ENCODE peak calls at places on chromosome 2, in four cellular contexts. One of them, this sample, is unnamed.

GRCh38 chr2:160353166-160353565 is 140.4 kb downstream of the RBMS1 start:
- DNase-seq in K562: no peak
- DNase-seq in HCT116: no peak
- DNase-seq in SK-N-SH: no peak
- DNase-seq in this sample: peak; percentile 3

GRCh38 chr2:168245074-168245825 is 2.1 kb downstream of the STK39 start:
- DNase-seq in K562: no peak
- DNase-seq in HCT116: no peak
- DNase-seq in SK-N-SH: no peak
- DNase-seq in this sample: no peak

GRCh38 chr2:113700186-113700841 is 56.1 kb downstream of the SLC35F5 start:
- DNase-seq in SK-N-SH: peak; percentile 57
- DNase-seq in HCT116: no peak
- DNase-seq in K562: peak; percentile 72
- DNase-seq in this sample: no peak

GRCh38 chr2:36058076-36058475 is 297.5 kb upstream of the CRIM1 start:
- DNase-seq in HCT116: no peak
- DNase-seq in SK-N-SH: no peak
- DNase-seq in K562: no peak
- DNase-seq in this sample: no peak

GRCh38 chr2:231111987-231112386 is 12.9 kb downstream of the HTR2B start:
- DNase-seq in SK-N-SH: no peak
- DNase-seq in K562: no peak
- DNase-seq in HCT116: no peak
- DNase-seq in this sample: no peak

GRCh38 chr2:11750422-11750821 is 4.0 kb downstream of the LPIN1 start:
- DNase-seq in K562: no peak
- DNase-seq in SK-N-SH: no peak
- DNase-seq in HCT116: no peak
- DNase-seq in this sample: no peak

GRCh38 chr2:230690439-230690838 is 22.2 kb upstream of the CAB39 start:
- DNase-seq in SK-N-SH: no peak
- DNase-seq in K562: no peak
- DNase-seq in HCT116: no peak
- DNase-seq in this sample: no peak

GRCh38 chr2:149401007-149401406 is 70.6 kb downstream of the LYPD6 start:
- DNase-seq in SK-N-SH: no peak
- DNase-seq in K562: no peak
- DNase-seq in HCT116: no peak
- DNase-seq in this sample: no peak

GRCh38 chr2:128535928-128536327 is 217.3 kb upstream of the HS6ST1 start:
- DNase-seq in HCT116: peak; percentile 54
- DNase-seq in SK-N-SH: no peak
- DNase-seq in K562: no peak
- DNase-seq in this sample: no peak

GRCh38 chr2:218028189-218028495 is 25.3 kb upstream of the TNS1 start:
- DNase-seq in K562: no peak
- DNase-seq in SK-N-SH: no peak
- DNase-seq in HCT116: no peak
- DNase-seq in this sample: no peak

GRCh38 chr2:173354073-173354600 is 535 bp upstream of the CDCA7 start:
- DNase-seq in SK-N-SH: peak; percentile 80
- DNase-seq in HCT116: no peak
- DNase-seq in K562: peak; percentile 85
- DNase-seq in this sample: no peak

GRCh38 chr2:151198646-151199045 is 63.0 kb downstream of the RBM43 start:
- DNase-seq in K562: no peak
- DNase-seq in HCT116: no peak
- DNase-seq in SK-N-SH: no peak
- DNase-seq in this sample: no peak

GRCh38 chr2:168336786-168337388 is 89.5 kb upstream of the STK39 start:
- DNase-seq in HCT116: peak; percentile 87
- DNase-seq in K562: peak; percentile 28
- DNase-seq in SK-N-SH: no peak
- DNase-seq in this sample: peak; percentile 37

GRCh38 chr2:162581931-162582330 is 238.0 kb downstream of the GCA start:
- DNase-seq in SK-N-SH: no peak
- DNase-seq in K562: no peak
- DNase-seq in HCT116: no peak
- DNase-seq in this sample: no peak

GRCh38 chr2:205543937-205544702 is 138.2 kb upstream of the NRP2 start:
- DNase-seq in SK-N-SH: peak; percentile 4
- DNase-seq in K562: no peak
- DNase-seq in HCT116: no peak
- DNase-seq in this sample: no peak

GRCh38 chr2:128557069-128557468 is 238.4 kb upstream of the HS6ST1 start:
- DNase-seq in SK-N-SH: no peak
- DNase-seq in K562: no peak
- DNase-seq in HCT116: no peak
- DNase-seq in this sample: no peak

GRCh38 chr2:186518291-186518690 is 32.2 kb downstream of the ZC3H15 start:
- DNase-seq in HCT116: no peak
- DNase-seq in K562: no peak
- DNase-seq in SK-N-SH: no peak
- DNase-seq in this sample: no peak

GRCh38 chr2:48932667-48933066 is 177.1 kb upstream of the LHCGR start:
- DNase-seq in K562: no peak
- DNase-seq in HCT116: no peak
- DNase-seq in SK-N-SH: no peak
- DNase-seq in this sample: no peak

GRCh38 chr2:54122939-54123338 is 7.5 kb downstream of the ACYP2 start:
- DNase-seq in K562: no peak
- DNase-seq in HCT116: peak; percentile 41
- DNase-seq in SK-N-SH: no peak
- DNase-seq in this sample: no peak

GRCh38 chr2:165634855-165635254 is 159.2 kb downstream of the GALNT3 start:
- DNase-seq in K562: no peak
- DNase-seq in SK-N-SH: peak; percentile 65
- DNase-seq in HCT116: no peak
- DNase-seq in this sample: peak; percentile 7

GRCh38 chr2:205989291-205990071 is 96.5 kb downstream of the INO80D start:
- DNase-seq in SK-N-SH: no peak
- DNase-seq in HCT116: no peak
- DNase-seq in K562: no peak
- DNase-seq in this sample: no peak

GRCh38 chr2:181104512-181105121 is 124.2 kb downstream of the UBE2E3 start:
- DNase-seq in HCT116: peak; percentile 51
- DNase-seq in SK-N-SH: peak; percentile 20
- DNase-seq in K562: peak; percentile 12
- DNase-seq in this sample: peak; percentile 64

GRCh38 chr2:100140582-100140981 is 1.8 kb downstream of the AFF3 start:
- DNase-seq in SK-N-SH: no peak
- DNase-seq in HCT116: no peak
- DNase-seq in K562: no peak
- DNase-seq in this sample: no peak

GRCh38 chr2:55056024-55056521 is 5.8 kb upstream of the RTN4 start:
- DNase-seq in K562: peak; percentile 71
- DNase-seq in HCT116: peak; percentile 40
- DNase-seq in SK-N-SH: no peak
- DNase-seq in this sample: no peak

GRCh38 chr2:231427116-231427515 is 31.6 kb downstream of the B3GNT7 start:
- DNase-seq in K562: no peak
- DNase-seq in HCT116: no peak
- DNase-seq in SK-N-SH: no peak
- DNase-seq in this sample: no peak

GRCh38 chr2:178880257-178880656 is 73.0 kb upstream of the TTN start:
- DNase-seq in HCT116: no peak
- DNase-seq in SK-N-SH: no peak
- DNase-seq in K562: no peak
- DNase-seq in this sample: no peak

GRCh38 chr2:102013200-102014040 is 21.7 kb downstream of the IL1R2 start:
- DNase-seq in K562: no peak
- DNase-seq in HCT116: no peak
- DNase-seq in SK-N-SH: no peak
- DNase-seq in this sample: no peak

GRCh38 chr2:99975386-99975785 is 167.0 kb downstream of the AFF3 start:
- DNase-seq in SK-N-SH: no peak
- DNase-seq in K562: no peak
- DNase-seq in HCT116: no peak
- DNase-seq in this sample: no peak

GRCh38 chr2:168424112-168424951 is 31.7 kb upstream of the CERS6 start:
- DNase-seq in K562: no peak
- DNase-seq in SK-N-SH: no peak
- DNase-seq in HCT116: no peak
- DNase-seq in this sample: no peak

GRCh38 chr2:205879362-205879761 is 197.1 kb downstream of the NRP2 start:
- DNase-seq in K562: no peak
- DNase-seq in HCT116: no peak
- DNase-seq in SK-N-SH: no peak
- DNase-seq in this sample: no peak

GRCh38 chr2:10007921-10008808 is 35.2 kb upstream of the KLF11 start:
- DNase-seq in HCT116: no peak
- DNase-seq in K562: no peak
- DNase-seq in SK-N-SH: no peak
- DNase-seq in this sample: no peak

GRCh38 chr2:215832791-215833190 is 180.6 kb downstream of the MREG start:
- DNase-seq in HCT116: no peak
- DNase-seq in SK-N-SH: no peak
- DNase-seq in K562: no peak
- DNase-seq in this sample: no peak

GRCh38 chr2:124027182-124027581 is 2.1 kb downstream of the CNTNAP5 start:
- DNase-seq in K562: peak; percentile 38
- DNase-seq in HCT116: no peak
- DNase-seq in SK-N-SH: peak; percentile 68
- DNase-seq in this sample: peak; percentile 71

GRCh38 chr2:240986787-240987411 is 11.5 kb upstream of the SNED1 start:
- DNase-seq in HCT116: no peak
- DNase-seq in K562: no peak
- DNase-seq in SK-N-SH: peak; percentile 70
- DNase-seq in this sample: no peak

GRCh38 chr2:162297925-162298552 is 20.4 kb downstream of the IFIH1 start:
- DNase-seq in HCT116: peak; percentile 73
- DNase-seq in SK-N-SH: peak; percentile 32
- DNase-seq in K562: peak; percentile 40
- DNase-seq in this sample: no peak

GRCh38 chr2:120656273-120656960 is 79.3 kb upstream of the GLI2 start:
- DNase-seq in SK-N-SH: no peak
- DNase-seq in K562: no peak
- DNase-seq in HCT116: no peak
- DNase-seq in this sample: no peak

DNA sequence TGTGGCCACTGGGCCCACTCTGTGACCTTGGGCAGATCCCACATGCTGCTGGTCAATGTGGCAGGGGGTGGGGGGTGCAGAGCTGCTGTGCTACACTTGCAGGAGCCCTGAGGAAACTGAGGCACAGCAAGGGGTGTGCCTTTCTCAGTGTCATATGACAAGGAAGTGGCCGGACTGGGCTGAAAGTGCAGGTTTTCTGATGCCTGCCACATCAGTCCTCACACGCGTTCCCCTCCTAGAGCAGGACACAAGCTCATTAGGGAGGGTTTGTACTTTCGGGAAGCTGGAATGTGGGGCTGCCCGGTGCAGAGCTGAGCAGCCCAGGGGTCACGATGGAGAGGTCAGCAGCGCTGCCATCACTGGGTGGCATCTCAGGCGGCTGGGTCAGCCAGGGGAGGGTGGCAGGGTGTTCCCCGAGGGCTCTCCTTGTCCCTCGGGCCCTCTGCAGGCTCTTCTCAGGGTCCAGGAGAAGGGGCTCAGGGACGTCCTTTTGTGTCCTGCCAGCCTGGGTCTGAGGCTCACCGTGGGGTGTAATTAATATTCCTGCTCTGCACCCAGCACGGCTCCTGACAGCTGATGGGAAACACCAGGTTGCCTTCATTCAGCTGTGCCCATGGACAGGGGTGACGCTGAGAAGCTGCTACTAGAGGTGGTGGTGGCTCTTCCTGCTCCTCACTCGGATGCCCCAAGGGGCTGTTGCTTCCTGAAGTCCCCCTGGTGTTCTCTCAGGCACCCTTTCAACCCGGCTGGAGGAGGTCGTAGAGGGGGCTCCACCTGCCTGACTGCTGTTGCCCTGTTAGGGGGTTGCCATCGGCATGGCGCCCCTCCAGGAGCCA is 62.1 kb upstream of the HDAC4 start:
- DNase-seq in HCT116: no peak
- DNase-seq in SK-N-SH: no peak
- DNase-seq in K562: no peak
- DNase-seq in this sample: no peak
- TF ChIP-seq JUND in HCT116: no peak
- TF ChIP-seq JUND in SK-N-SH: no peak
- TF ChIP-seq JUND in K562: no peak
- TF ChIP-seq JUND in this sample: no peak

GRCh38 chr2:203720011-203720410 is 13.6 kb downstream of the CD28 start:
- DNase-seq in K562: no peak
- DNase-seq in HCT116: no peak
- DNase-seq in SK-N-SH: no peak
- DNase-seq in this sample: no peak

GRCh38 chr2:203722411-203722810 is 16.0 kb downstream of the CD28 start:
- DNase-seq in SK-N-SH: no peak
- DNase-seq in K562: no peak
- DNase-seq in HCT116: no peak
- DNase-seq in this sample: no peak

GRCh38 chr2:203721770-203722169 is 15.3 kb downstream of the CD28 start:
- DNase-seq in K562: no peak
- DNase-seq in HCT116: no peak
- DNase-seq in SK-N-SH: no peak
- DNase-seq in this sample: no peak

GRCh38 chr2:203719456-203719855 is 13.0 kb downstream of the CD28 start:
- DNase-seq in HCT116: no peak
- DNase-seq in SK-N-SH: no peak
- DNase-seq in K562: no peak
- DNase-seq in this sample: no peak

GRCh38 chr2:203720922-203721672 is 14.7 kb downstream of the CD28 start:
- DNase-seq in K562: no peak
- DNase-seq in HCT116: no peak
- DNase-seq in SK-N-SH: no peak
- DNase-seq in this sample: no peak
- TF ChIP-seq JUND in K562: no peak
- TF ChIP-seq JUND in HCT116: no peak
- TF ChIP-seq JUND in SK-N-SH: no peak
- TF ChIP-seq JUND in this sample: no peak

GRCh38 chr2:189799030-189799331 is 14.7 kb downstream of the PMS1 start:
- DNase-seq in K562: no peak
- DNase-seq in SK-N-SH: no peak
- DNase-seq in HCT116: no peak
- DNase-seq in this sample: no peak
- TF ChIP-seq JUND in K562: no peak
- TF ChIP-seq JUND in SK-N-SH: no peak
- TF ChIP-seq JUND in HCT116: no peak
- TF ChIP-seq JUND in this sample: no peak

GRCh38 chr2:33195891-33196290 is 249.1 kb downstream of the LTBP1 start:
- DNase-seq in HCT116: no peak
- DNase-seq in SK-N-SH: no peak
- DNase-seq in K562: no peak
- DNase-seq in this sample: no peak

GRCh38 chr2:33197198-33197938 is 250.6 kb downstream of the LTBP1 start:
- DNase-seq in HCT116: no peak
- DNase-seq in SK-N-SH: no peak
- DNase-seq in K562: no peak
- DNase-seq in this sample: no peak

DNA sequence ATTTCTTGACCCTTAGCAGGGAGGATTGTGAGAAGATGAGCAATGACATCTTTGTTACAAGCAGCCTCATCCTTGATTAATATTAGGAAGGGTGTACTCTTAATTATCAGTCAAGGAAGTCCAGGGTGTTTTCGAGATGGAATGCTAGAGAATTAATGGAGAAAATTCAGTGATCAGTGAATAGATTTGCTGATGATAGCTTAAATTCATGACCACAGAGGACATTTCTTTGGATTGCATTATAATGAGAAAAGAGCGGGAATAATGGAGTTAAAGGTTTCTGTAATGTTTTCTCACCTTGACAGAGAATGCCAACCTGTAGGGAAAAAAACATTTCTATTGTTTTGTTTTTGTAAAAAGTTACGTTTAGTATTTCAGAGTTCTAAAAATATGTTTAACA is 249.9 kb downstream of the LTBP1 start:
- DNase-seq in HCT116: no peak
- DNase-seq in K562: no peak
- DNase-seq in SK-N-SH: no peak
- DNase-seq in this sample: no peak
- TF ChIP-seq JUND in HCT116: no peak
- TF ChIP-seq JUND in K562: no peak
- TF ChIP-seq JUND in SK-N-SH: no peak
- TF ChIP-seq JUND in this sample: no peak

This sample was measured in T47D.